ENCODE peak calls at places on chromosomes 7 and 10, in eight cellular contexts. One of them, this sample, is unnamed.
A peak's percentile ranks its signal among the peaks of the same experiment; 100 is the strongest.

GRCh38 chr10:119161680-119162079 is 3.8 kb downstream of the SFXN4 start:
- DNase-seq in NCI-H1105: no peak
- DNase-seq in dorsolateral prefrontal cortex: no peak
- DNase-seq in gastrocnemius medialis: no peak
- DNase-seq in glutamatergic neuron: no peak
- DNase-seq in activated naive CD4-positive, alpha-beta T cell treated with anti-CD3 and anti-CD28 coated beads for 36 hours: no peak
- DNase-seq in KBM-7: no peak
- DNase-seq in amniotic stem cell: no peak
- DNase-seq in this sample: peak; percentile 43

GRCh38 chr10:6514844-6515780 is 65.0 kb downstream of the PRKCQ start:
- DNase-seq in amniotic stem cell: no peak
- DNase-seq in dorsolateral prefrontal cortex: no peak
- DNase-seq in activated naive CD4-positive, alpha-beta T cell treated with anti-CD3 and anti-CD28 coated beads for 36 hours: no peak
- DNase-seq in KBM-7: peak; percentile 43
- DNase-seq in NCI-H1105: no peak
- DNase-seq in glutamatergic neuron: no peak
- DNase-seq in gastrocnemius medialis: peak; percentile 36
- DNase-seq in this sample: no peak

GRCh38 chr10:112402917-112403316 is 29.0 kb downstream of the ACSL5 start:
- DNase-seq in amniotic stem cell: no peak
- DNase-seq in KBM-7: no peak
- DNase-seq in NCI-H1105: no peak
- DNase-seq in dorsolateral prefrontal cortex: no peak
- DNase-seq in activated naive CD4-positive, alpha-beta T cell treated with anti-CD3 and anti-CD28 coated beads for 36 hours: no peak
- DNase-seq in glutamatergic neuron: no peak
- DNase-seq in gastrocnemius medialis: no peak
- DNase-seq in this sample: no peak

GRCh38 chr10:69801434-69802315 is at the start of gene COL13A1:
- DNase-seq in dorsolateral prefrontal cortex: no peak
- DNase-seq in glutamatergic neuron: no peak
- DNase-seq in KBM-7: no peak
- DNase-seq in activated naive CD4-positive, alpha-beta T cell treated with anti-CD3 and anti-CD28 coated beads for 36 hours: no peak
- DNase-seq in amniotic stem cell: peak; percentile 45
- DNase-seq in gastrocnemius medialis: peak; percentile 38
- DNase-seq in NCI-H1105: peak; percentile 14
- DNase-seq in this sample: peak; percentile 57

GRCh38 chr10:113953505-113954272 is 90.0 kb upstream of the ADRB1 start:
- DNase-seq in dorsolateral prefrontal cortex: no peak
- DNase-seq in activated naive CD4-positive, alpha-beta T cell treated with anti-CD3 and anti-CD28 coated beads for 36 hours: no peak
- DNase-seq in glutamatergic neuron: no peak
- DNase-seq in amniotic stem cell: no peak
- DNase-seq in KBM-7: peak; percentile 66
- DNase-seq in gastrocnemius medialis: no peak
- DNase-seq in NCI-H1105: no peak
- DNase-seq in this sample: peak; percentile 10

GRCh38 chr7:132298782-132299181 is 277.5 kb downstream of the PLXNA4 start:
- DNase-seq in KBM-7: no peak
- DNase-seq in activated naive CD4-positive, alpha-beta T cell treated with anti-CD3 and anti-CD28 coated beads for 36 hours: no peak
- DNase-seq in glutamatergic neuron: no peak
- DNase-seq in NCI-H1105: no peak
- DNase-seq in dorsolateral prefrontal cortex: no peak
- DNase-seq in amniotic stem cell: no peak
- DNase-seq in gastrocnemius medialis: no peak
- DNase-seq in this sample: no peak

GRCh38 chr7:121541457-121541856 is 145.3 kb upstream of the FAM3C start:
- DNase-seq in KBM-7: no peak
- DNase-seq in gastrocnemius medialis: no peak
- DNase-seq in glutamatergic neuron: no peak
- DNase-seq in amniotic stem cell: no peak
- DNase-seq in NCI-H1105: no peak
- DNase-seq in activated naive CD4-positive, alpha-beta T cell treated with anti-CD3 and anti-CD28 coated beads for 36 hours: no peak
- DNase-seq in dorsolateral prefrontal cortex: no peak
- DNase-seq in this sample: no peak

GRCh38 chr7:34747176-34747781 is 89.3 kb downstream of the NPSR1 start:
- DNase-seq in activated naive CD4-positive, alpha-beta T cell treated with anti-CD3 and anti-CD28 coated beads for 36 hours: no peak
- DNase-seq in glutamatergic neuron: no peak
- DNase-seq in KBM-7: no peak
- DNase-seq in dorsolateral prefrontal cortex: no peak
- DNase-seq in NCI-H1105: peak; percentile 46
- DNase-seq in amniotic stem cell: no peak
- DNase-seq in gastrocnemius medialis: no peak
- DNase-seq in this sample: no peak

GRCh38 chr7:47635091-47636090 is 53.5 kb upstream of the TNS3 start:
- DNase-seq in activated naive CD4-positive, alpha-beta T cell treated with anti-CD3 and anti-CD28 coated beads for 36 hours: no peak
- DNase-seq in amniotic stem cell: no peak
- DNase-seq in dorsolateral prefrontal cortex: no peak
- DNase-seq in NCI-H1105: peak; percentile 88
- DNase-seq in glutamatergic neuron: peak; percentile 31
- DNase-seq in KBM-7: no peak
- DNase-seq in gastrocnemius medialis: no peak
- DNase-seq in this sample: no peak

GRCh38 chr10:125103466-125104377 is 56.6 kb downstream of the CTBP2 start:
- DNase-seq in gastrocnemius medialis: no peak
- DNase-seq in activated naive CD4-positive, alpha-beta T cell treated with anti-CD3 and anti-CD28 coated beads for 36 hours: no peak
- DNase-seq in dorsolateral prefrontal cortex: no peak
- DNase-seq in amniotic stem cell: no peak
- DNase-seq in KBM-7: no peak
- DNase-seq in glutamatergic neuron: no peak
- DNase-seq in NCI-H1105: no peak
- DNase-seq in this sample: no peak

GRCh38 chr10:4981722-4982471 is 18.7 kb downstream of the AKR1C1 start:
- DNase-seq in amniotic stem cell: no peak
- DNase-seq in activated naive CD4-positive, alpha-beta T cell treated with anti-CD3 and anti-CD28 coated beads for 36 hours: peak; percentile 8
- DNase-seq in gastrocnemius medialis: peak; percentile 5
- DNase-seq in NCI-H1105: no peak
- DNase-seq in glutamatergic neuron: no peak
- DNase-seq in KBM-7: peak; percentile 41
- DNase-seq in dorsolateral prefrontal cortex: no peak
- DNase-seq in this sample: peak; percentile 41

GRCh38 chr7:95434501-95435421 is at the start of gene PON2:
- DNase-seq in glutamatergic neuron: peak; percentile 81
- DNase-seq in amniotic stem cell: peak; percentile 40
- DNase-seq in KBM-7: peak; percentile 86
- DNase-seq in dorsolateral prefrontal cortex: peak; percentile 56
- DNase-seq in NCI-H1105: peak; percentile 64
- DNase-seq in gastrocnemius medialis: peak; percentile 35
- DNase-seq in activated naive CD4-positive, alpha-beta T cell treated with anti-CD3 and anti-CD28 coated beads for 36 hours: peak; percentile 38
- DNase-seq in this sample: peak; percentile 91

GRCh38 chr7:9869566-9869965 is 1104.1 kb upstream of the PHF14 start:
- DNase-seq in NCI-H1105: no peak
- DNase-seq in gastrocnemius medialis: no peak
- DNase-seq in activated naive CD4-positive, alpha-beta T cell treated with anti-CD3 and anti-CD28 coated beads for 36 hours: no peak
- DNase-seq in glutamatergic neuron: no peak
- DNase-seq in dorsolateral prefrontal cortex: no peak
- DNase-seq in KBM-7: no peak
- DNase-seq in amniotic stem cell: no peak
- DNase-seq in this sample: no peak

GRCh38 chr10:5948999-5949759 is 28.2 kb downstream of the IL15RA start:
- DNase-seq in KBM-7: peak; percentile 63
- DNase-seq in dorsolateral prefrontal cortex: peak; percentile 67
- DNase-seq in activated naive CD4-positive, alpha-beta T cell treated with anti-CD3 and anti-CD28 coated beads for 36 hours: peak; percentile 78
- DNase-seq in gastrocnemius medialis: no peak
- DNase-seq in amniotic stem cell: no peak
- DNase-seq in glutamatergic neuron: peak; percentile 62
- DNase-seq in NCI-H1105: no peak
- DNase-seq in this sample: peak; percentile 53

GRCh38 chr7:101315336-101315735 is 6.3 kb downstream of the IFT22 start:
- DNase-seq in activated naive CD4-positive, alpha-beta T cell treated with anti-CD3 and anti-CD28 coated beads for 36 hours: peak; percentile 74
- DNase-seq in glutamatergic neuron: peak; percentile 41
- DNase-seq in dorsolateral prefrontal cortex: no peak
- DNase-seq in amniotic stem cell: peak; percentile 8
- DNase-seq in NCI-H1105: peak; percentile 1
- DNase-seq in gastrocnemius medialis: no peak
- DNase-seq in KBM-7: peak; percentile 47
- DNase-seq in this sample: peak; percentile 57

GRCh38 chr10:35328404-35329037 is 7.8 kb upstream of the CCNY start:
- DNase-seq in KBM-7: no peak
- DNase-seq in NCI-H1105: no peak
- DNase-seq in glutamatergic neuron: no peak
- DNase-seq in dorsolateral prefrontal cortex: no peak
- DNase-seq in amniotic stem cell: no peak
- DNase-seq in gastrocnemius medialis: no peak
- DNase-seq in activated naive CD4-positive, alpha-beta T cell treated with anti-CD3 and anti-CD28 coated beads for 36 hours: no peak
- DNase-seq in this sample: no peak

GRCh38 chr7:55423277-55423711 is 58.2 kb downstream of the LANCL2 start:
- DNase-seq in gastrocnemius medialis: no peak
- DNase-seq in KBM-7: no peak
- DNase-seq in dorsolateral prefrontal cortex: no peak
- DNase-seq in glutamatergic neuron: no peak
- DNase-seq in NCI-H1105: no peak
- DNase-seq in activated naive CD4-positive, alpha-beta T cell treated with anti-CD3 and anti-CD28 coated beads for 36 hours: no peak
- DNase-seq in amniotic stem cell: no peak
- DNase-seq in this sample: no peak